ENCODE peak calls at places on chromosomes 3 and 15, in ten cellular contexts. L is CD4-positive, CD25-positive, alpha-beta regulatory T cell; U is OCI-LY7; G is A549; E is lower lobe of right lung; D is body of pancreas; T is RWPE2; C is endodermal cell; A is GM23248; O is breast epithelium. F is an unnamed sample. For H3K4me1 and H3K9me3, the result is how much of the 10 kb centered on the place peaks cover.

GRCh38 chr3:137263982-137264777 is 306.4 kb downstream of the IL20RB start:
- DNase-seq in G (no peak), A (no peak), O (no peak), C (no peak), T (no peak), L (no peak), U (no peak), D (peak), E (no peak), F (no peak)

GRCh38 chr3:44114142-44114541 is 127.5 kb upstream of the TOPAZ1 start:
- DNase-seq in G (no peak), O (no peak), T (no peak), C (peak), D (peak), A (peak), E (no peak), U (peak), L (peak), F (no peak)

GRCh38 chr3:119219069-119219468 is 21.6 kb downstream of the B4GALT4 start:
- DNase-seq in E (no peak), D (no peak), O (no peak), L (no peak), T (no peak), G (no peak), U (no peak), C (no peak), A (no peak), F (no peak)

GRCh38 chr3:127064391-127065137 is 81.6 kb downstream of the PLXNA1 start:
- DNase-seq in G (peak), U (no peak), D (no peak), O (no peak), L (no peak), E (peak), A (peak), T (peak), C (no peak), F (peak)

GRCh38 chr3:18099611-18100010 is 325.5 kb downstream of the SATB1 start:
- DNase-seq in T (no peak), L (no peak), A (peak), G (no peak), D (no peak), O (no peak), E (no peak), U (no peak), C (no peak), F (no peak)

GRCh38 chr15:63426552-63426951 is 44.9 kb upstream of the CA12 start:
- DNase-seq in A (no peak), L (no peak), T (no peak), G (no peak), U (no peak), C (no peak), E (no peak), O (no peak), D (no peak), F (no peak)

GRCh38 chr3:173465898-173466678 is 68.5 kb downstream of the NLGN1 start:
- DNase-seq in G (no peak), D (no peak), U (no peak), A (no peak), O (no peak), L (no peak), C (no peak), E (no peak), T (no peak), F (no peak)

GRCh38 chr3:20264900-20265567 is 79.0 kb upstream of the SGO1 start:
- DNase-seq in O (no peak), C (no peak), L (no peak), E (no peak), G (no peak), A (no peak), T (no peak), U (no peak), D (no peak), F (no peak)

GRCh38 chr3:68249265-68249664 is 594.9 kb upstream of the SUCLG2 start:
- DNase-seq in G (no peak), D (no peak), L (no peak), O (no peak), U (no peak), E (no peak), T (no peak), C (no peak), A (no peak), F (no peak)

GRCh38 chr15:70437089-70437488 is 326.3 kb downstream of the UACA start:
- DNase-seq in T (peak), U (no peak), G (no peak), A (no peak), O (peak), D (no peak), C (no peak), L (no peak), E (no peak), F (no peak)

GRCh38 chr3:37324752-37325407 is 150.5 kb upstream of the LRRFIP2 start:
- DNase-seq in G (no peak), L (no peak), C (no peak), U (no peak), D (no peak), E (no peak), O (no peak), T (no peak), A (peak), F (no peak)

GRCh38 chr3:11168881-11169805 is 14.8 kb downstream of the HRH1 start:
- DNase-seq in E (no peak), D (no peak), G (no peak), U (no peak), T (no peak), A (no peak), C (no peak), L (no peak), O (no peak), F (no peak)

GRCh38 chr3:181719298-181719859 is 7.7 kb downstream of the SOX2 start:
- DNase-seq in C (no peak), U (peak), G (no peak), E (no peak), T (no peak), L (no peak), O (no peak), A (no peak), D (no peak), F (no peak)

GRCh38 chr3:195086885-195087284 is 184.1 kb downstream of the XXYLT1 start:
- DNase-seq in E (peak), A (no peak), C (no peak), G (no peak), L (no peak), D (no peak), O (no peak), T (no peak), U (no peak), F (peak)

GRCh38 chr3:148997623-148998022 is 6.3 kb downstream of the GYG1 start:
- DNase-seq in T (no peak), E (no peak), L (no peak), U (no peak), O (no peak), D (no peak), G (no peak), A (no peak), C (no peak), F (no peak)

GRCh38 chr3:148990211-148990610 is 1.1 kb upstream of the GYG1 start:
- DNase-seq in D (no peak), G (no peak), L (no peak), A (peak), E (no peak), O (no peak), T (no peak), C (no peak), U (peak), F (no peak)

GRCh38 chr3:148992027-148992634 is 791 bp downstream of the GYG1 start:
- DNase-seq in G (peak), U (peak), L (peak), E (peak), O (no peak), A (peak), T (no peak), D (peak), C (peak), F (peak)

GRCh38 chr3:148991219-148992026 is at the start of gene GYG1:
- DNase-seq in A (peak), T (peak), L (peak), E (peak), D (peak), U (peak), G (peak), C (peak), O (peak), F (peak)

GRCh38 chr3:148992635-148993230 is 1.4 kb downstream of the GYG1 start:
- DNase-seq in E (no peak), L (no peak), T (no peak), G (no peak), C (peak), O (no peak), U (no peak), A (no peak), D (no peak), F (no peak)
- H3K4me3 ChIP-seq in E (peak), L (peak), T (peak), G (peak), C (peak), O (peak), U (peak), A (peak), D (no peak), F (peak)

GRCh38 chr15:47337836-47338235 is 379.5 kb upstream of the SEMA6D start:
- DNase-seq in U (no peak), T (no peak), A (no peak), G (no peak), E (no peak), L (no peak), O (no peak), D (no peak), C (no peak), F (no peak)
- H3K4me1 ChIP-seq in U (under half), T (under half), A (under half), G (under half), E (under half), L (under half), O (under half), D (under half), C (under half), F (under half)

DNA sequence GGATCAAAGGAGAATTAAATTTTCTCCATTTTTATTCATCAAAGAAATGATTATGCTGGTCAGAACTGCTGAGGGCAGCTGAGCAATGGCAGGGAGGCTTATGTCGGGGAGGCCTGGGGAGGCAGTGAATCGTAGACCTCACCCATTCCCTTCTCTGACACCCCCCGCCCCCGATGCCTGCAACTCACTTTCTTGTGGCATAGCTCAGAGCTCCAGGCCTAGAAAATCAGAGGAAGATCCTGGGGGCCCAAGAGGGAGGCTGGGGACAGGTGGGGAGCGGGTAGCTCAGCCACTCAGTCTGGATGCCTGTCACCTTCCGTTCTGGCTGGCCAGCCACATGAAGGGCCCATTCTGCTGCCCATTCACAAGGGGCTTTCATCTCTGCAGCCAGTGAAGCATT is 1.1 kb upstream of the DNAH1 start:
- DNase-seq in A (no peak), U (no peak), E (no peak), D (no peak), G (no peak), L (no peak), C (no peak), O (no peak), T (no peak), F (peak)
- H3K9me3 ChIP-seq in A (under half), U (under half), E (under half), D (under half), G (under half), L (under half), C (under half), O (under half), T (under half), F (under half)

DNA sequence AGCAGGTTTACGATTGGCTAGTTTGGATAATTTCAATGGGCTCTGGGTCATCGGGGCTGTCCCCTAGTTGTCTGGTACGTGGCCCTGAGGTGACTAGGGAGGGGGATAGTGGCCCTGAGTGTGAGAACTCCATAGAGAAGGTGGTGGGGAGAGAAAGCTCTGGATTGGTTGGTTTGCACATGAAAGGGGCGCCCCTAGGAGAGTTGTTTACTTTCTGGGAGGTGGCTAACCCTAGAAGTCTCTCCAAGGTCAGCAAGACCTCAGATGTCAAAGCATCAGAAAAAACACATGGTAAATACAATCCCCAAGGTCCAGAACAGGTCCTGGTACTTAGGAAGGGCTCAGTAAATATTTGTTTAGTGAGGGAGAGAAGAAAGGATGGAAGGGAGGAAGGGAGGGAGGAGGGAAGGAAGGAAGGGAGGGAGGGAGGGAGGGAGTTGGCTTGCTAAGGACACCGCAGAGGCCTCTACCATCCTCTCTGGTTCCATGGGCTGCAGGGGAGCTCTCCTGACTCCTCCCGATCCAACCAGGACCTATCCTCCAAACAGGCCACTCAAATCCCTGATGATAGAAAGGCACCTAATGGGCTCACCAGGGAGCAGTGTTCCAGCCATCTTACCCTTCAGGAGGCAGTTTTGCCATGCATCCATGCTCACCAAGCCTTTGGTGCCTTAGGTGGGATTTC is 3.0 kb upstream of the TRH start:
- DNase-seq in A (no peak), C (peak), G (no peak), U (no peak), T (no peak), E (no peak), D (no peak), L (no peak), O (no peak), F (no peak)
- H3K4me3 ChIP-seq in A (no peak), C (no peak), G (no peak), U (no peak), T (no peak), E (no peak), D (no peak), L (no peak), O (no peak), F (no peak)

GRCh38 chr3:16482770-16483531 is 30.5 kb downstream of the RFTN1 start:
- DNase-seq in T (no peak), L (peak), D (peak), O (no peak), G (no peak), U (peak), C (peak), A (no peak), E (peak), F (no peak)
- H3K4me1 ChIP-seq in T (under half), L (half or more), D (under half), O (under half), G (under half), U (half or more), C (under half), A (half or more), E (half or more), F (under half)

F was measured in kidney.